ENCODE peak calls at places on chromosome 14, in six cellular contexts. One of them, this sample, is unnamed.

GRCh38 chr14:59925797-59926196 is 5.9 kb downstream of the LRRC9 start:
- DNase-seq in GM12878: no peak
- DNase-seq in IMR-90: no peak
- DNase-seq in heart left ventricle: no peak
- DNase-seq in body of pancreas: no peak
- DNase-seq in breast epithelium: no peak
- DNase-seq in this sample: no peak

GRCh38 chr14:23438130-23438893 is 2.9 kb upstream of the MYH7 start:
- DNase-seq in GM12878: no peak
- DNase-seq in IMR-90: no peak
- DNase-seq in heart left ventricle: peak; percentile 82
- DNase-seq in body of pancreas: no peak
- DNase-seq in breast epithelium: peak; percentile 34
- DNase-seq in this sample: no peak

GRCh38 chr14:20659813-20660395 is 18.4 kb upstream of the OR6S1 start:
- DNase-seq in GM12878: no peak
- DNase-seq in IMR-90: no peak
- DNase-seq in heart left ventricle: no peak
- DNase-seq in body of pancreas: no peak
- DNase-seq in breast epithelium: no peak
- DNase-seq in this sample: peak; percentile 63

GRCh38 chr14:89673499-89674225 is 256.6 kb upstream of the FOXN3 start:
- DNase-seq in GM12878: no peak
- DNase-seq in IMR-90: peak; percentile 66
- DNase-seq in heart left ventricle: no peak
- DNase-seq in body of pancreas: no peak
- DNase-seq in breast epithelium: no peak
- DNase-seq in this sample: no peak

GRCh38 chr14:50726372-50727107 is 58.4 kb upstream of the SAV1 start:
- DNase-seq in GM12878: no peak
- DNase-seq in IMR-90: peak; percentile 89
- DNase-seq in heart left ventricle: no peak
- DNase-seq in body of pancreas: no peak
- DNase-seq in breast epithelium: no peak
- DNase-seq in this sample: no peak

GRCh38 chr14:89221109-89221508 is 195.9 kb downstream of the FOXN3 start:
- DNase-seq in GM12878: no peak
- DNase-seq in IMR-90: peak; percentile 84
- DNase-seq in heart left ventricle: no peak
- DNase-seq in body of pancreas: no peak
- DNase-seq in breast epithelium: no peak
- DNase-seq in this sample: no peak

GRCh38 chr14:23562822-23563472 is 4.6 kb downstream of the AP1G2 start:
- DNase-seq in GM12878: no peak
- DNase-seq in IMR-90: peak; percentile 40
- DNase-seq in heart left ventricle: no peak
- DNase-seq in body of pancreas: peak; percentile 67
- DNase-seq in breast epithelium: no peak
- DNase-seq in this sample: no peak

GRCh38 chr14:101506921-101507300 is 54.4 kb upstream of the DIO3 start:
- DNase-seq in GM12878: no peak
- DNase-seq in IMR-90: no peak
- DNase-seq in heart left ventricle: no peak
- DNase-seq in body of pancreas: peak; percentile 6
- DNase-seq in breast epithelium: peak; percentile 44
- DNase-seq in this sample: peak; percentile 29

GRCh38 chr14:34064349-34064748 is 113.5 kb upstream of the EGLN3 start:
- DNase-seq in GM12878: no peak
- DNase-seq in IMR-90: peak; percentile 11
- DNase-seq in heart left ventricle: peak; percentile 59
- DNase-seq in body of pancreas: peak; percentile 17
- DNase-seq in breast epithelium: no peak
- DNase-seq in this sample: no peak

GRCh38 chr14:88554458-88555286 is at the start of gene PTPN21:
- DNase-seq in GM12878: no peak
- DNase-seq in IMR-90: peak; percentile 64
- DNase-seq in heart left ventricle: peak; percentile 88
- DNase-seq in body of pancreas: peak; percentile 86
- DNase-seq in breast epithelium: peak; percentile 79
- DNase-seq in this sample: peak; percentile 92

GRCh38 chr14:61280526-61281185 is 482 bp downstream of the TMEM30B start:
- DNase-seq in GM12878: no peak
- DNase-seq in IMR-90: peak; percentile 34
- DNase-seq in heart left ventricle: peak; percentile 56
- DNase-seq in body of pancreas: peak; percentile 83
- DNase-seq in breast epithelium: peak; percentile 72
- DNase-seq in this sample: peak; percentile 91

GRCh38 chr14:96265387-96265786 is 9.4 kb downstream of the BDKRB1 start:
- DNase-seq in GM12878: no peak
- DNase-seq in IMR-90: peak; percentile 19
- DNase-seq in heart left ventricle: no peak
- DNase-seq in body of pancreas: peak; percentile 38
- DNase-seq in breast epithelium: no peak
- DNase-seq in this sample: no peak

GRCh38 chr14:60537663-60538062 is 28.7 kb downstream of the SIX6 start:
- DNase-seq in GM12878: no peak
- DNase-seq in IMR-90: no peak
- DNase-seq in heart left ventricle: no peak
- DNase-seq in body of pancreas: no peak
- DNase-seq in breast epithelium: no peak
- DNase-seq in this sample: no peak

GRCh38 chr14:52043690-52044089 is 25.2 kb downstream of the NID2 start:
- DNase-seq in GM12878: no peak
- DNase-seq in IMR-90: peak; percentile 23
- DNase-seq in heart left ventricle: no peak
- DNase-seq in body of pancreas: peak; percentile 56
- DNase-seq in breast epithelium: no peak
- DNase-seq in this sample: no peak

GRCh38 chr14:44529026-44529425 is 21.9 kb upstream of the FSCB start:
- DNase-seq in GM12878: no peak
- DNase-seq in IMR-90: no peak
- DNase-seq in heart left ventricle: no peak
- DNase-seq in body of pancreas: no peak
- DNase-seq in breast epithelium: no peak
- DNase-seq in this sample: no peak

GRCh38 chr14:41549821-41550597 is 56.7 kb upstream of the LRFN5 start:
- DNase-seq in GM12878: no peak
- DNase-seq in IMR-90: peak; percentile 62
- DNase-seq in heart left ventricle: no peak
- DNase-seq in body of pancreas: no peak
- DNase-seq in breast epithelium: no peak
- DNase-seq in this sample: no peak

GRCh38 chr14:44701563-44702263 is 194.6 kb upstream of the FSCB start:
- DNase-seq in GM12878: no peak
- DNase-seq in IMR-90: peak; percentile 2
- DNase-seq in heart left ventricle: no peak
- DNase-seq in body of pancreas: no peak
- DNase-seq in breast epithelium: no peak
- DNase-seq in this sample: no peak

GRCh38 chr14:75520852-75521251 is 1.4 kb upstream of the BATF start:
- DNase-seq in GM12878: no peak
- DNase-seq in IMR-90: no peak
- DNase-seq in heart left ventricle: no peak
- DNase-seq in body of pancreas: no peak
- DNase-seq in breast epithelium: no peak
- DNase-seq in this sample: no peak

GRCh38 chr14:91059576-91060471 is 617 bp downstream of the RPS6KA5 start:
- DNase-seq in GM12878: no peak
- DNase-seq in IMR-90: no peak
- DNase-seq in heart left ventricle: peak; percentile 26
- DNase-seq in body of pancreas: peak; percentile 66
- DNase-seq in breast epithelium: peak; percentile 60
- DNase-seq in this sample: peak; percentile 89

DNA sequence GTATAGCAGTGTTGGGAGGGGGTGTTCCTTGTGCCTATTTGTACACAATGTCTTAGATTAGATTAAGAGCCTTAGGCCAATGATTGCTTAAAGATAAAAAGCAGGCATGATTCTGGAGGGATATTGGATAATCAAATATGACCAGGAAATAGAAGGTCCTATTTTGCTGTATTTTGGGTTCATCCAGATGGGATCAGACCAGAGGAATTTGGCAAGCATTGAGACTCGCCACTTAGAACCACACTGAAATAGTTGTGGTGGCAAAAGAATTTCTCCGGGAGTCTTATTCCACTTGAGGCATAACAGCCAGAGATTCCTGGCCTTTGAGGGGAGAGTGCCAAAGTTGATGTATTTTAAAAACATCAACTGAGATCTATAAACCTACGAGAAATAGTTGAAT is 327.2 kb downstream of the RAD51B start:
- DNase-seq in GM12878: no peak
- DNase-seq in IMR-90: peak; percentile 96
- DNase-seq in heart left ventricle: no peak
- DNase-seq in body of pancreas: no peak
- DNase-seq in breast epithelium: no peak
- DNase-seq in this sample: no peak
- TF ChIP-seq CTCF in GM12878: no peak
- TF ChIP-seq CTCF in IMR-90: no peak
- TF ChIP-seq CTCF in heart left ventricle: no peak
- TF ChIP-seq CTCF in body of pancreas: no peak
- TF ChIP-seq CTCF in breast epithelium: no peak
- TF ChIP-seq CTCF in this sample: no peak

DNA sequence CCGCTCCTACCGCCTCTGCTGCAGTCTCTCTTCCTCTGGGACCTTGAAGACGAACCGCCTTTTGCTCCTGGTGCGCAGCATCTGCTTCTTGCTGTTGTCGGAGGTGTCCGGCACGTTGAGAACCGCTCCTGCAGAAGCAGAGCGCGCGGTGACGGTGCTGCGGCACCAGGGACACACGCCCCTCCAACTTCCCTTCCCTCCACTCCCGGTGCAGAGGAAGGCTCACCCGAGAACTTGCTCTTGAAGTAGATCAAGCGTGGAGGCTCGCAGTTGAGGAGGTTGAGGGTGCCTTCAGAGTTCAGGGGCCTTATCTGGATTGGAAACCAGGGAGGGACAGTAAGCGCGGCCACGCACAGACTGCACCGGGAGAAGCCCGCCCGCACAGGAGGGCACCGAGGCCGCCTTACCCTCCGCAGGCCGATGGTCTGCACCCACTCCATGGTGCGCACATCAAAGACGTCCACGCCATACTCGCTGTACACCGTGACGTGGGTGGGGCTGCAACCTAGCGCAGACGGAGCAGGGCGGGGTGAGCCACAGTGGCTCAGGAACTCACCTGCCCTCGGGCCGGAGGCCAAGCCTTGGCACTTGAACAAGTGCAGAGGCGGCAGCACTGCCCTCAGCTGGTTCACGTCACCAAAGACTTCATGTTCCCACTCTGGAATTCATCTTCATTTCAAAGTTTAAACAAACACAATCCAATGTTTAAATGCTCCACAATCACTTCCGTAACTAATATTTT is 17.5 kb downstream of the AMN start:
- DNase-seq in GM12878: no peak
- DNase-seq in IMR-90: no peak
- DNase-seq in heart left ventricle: no peak
- DNase-seq in body of pancreas: no peak
- DNase-seq in breast epithelium: no peak
- DNase-seq in this sample: peak; percentile 85
- H3K36me3 ChIP-seq in GM12878: peaks cover 3% of the 10 kb centered on the region
- H3K36me3 ChIP-seq in IMR-90: peaks cover 73% of the 10 kb centered on the region
- H3K36me3 ChIP-seq in heart left ventricle: peaks cover 95% of the 10 kb centered on the region
- H3K36me3 ChIP-seq in body of pancreas: peaks cover 40% of the 10 kb centered on the region
- H3K36me3 ChIP-seq in breast epithelium: peaks cover 14% of the 10 kb centered on the region
- H3K36me3 ChIP-seq in this sample: no peaks in the 10 kb centered on the region

DNA sequence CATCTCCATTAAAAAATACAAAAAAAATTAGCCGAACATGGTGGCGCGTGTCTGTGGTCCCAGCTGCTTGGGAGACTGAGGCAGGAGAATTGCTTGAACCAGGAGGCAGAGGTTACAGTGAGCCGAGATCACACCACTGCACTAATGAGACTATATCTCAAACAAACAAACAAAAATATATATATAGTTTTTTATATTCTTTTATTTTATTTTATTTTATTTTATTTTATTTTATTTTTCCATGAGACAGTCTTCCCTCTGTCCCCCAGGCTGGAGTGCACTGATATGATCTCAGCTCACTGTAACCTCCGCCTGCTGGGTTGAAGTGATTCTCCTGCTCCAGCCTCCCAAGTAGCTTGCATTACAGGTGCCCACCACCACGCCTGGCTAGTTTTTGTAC is 79.5 kb downstream of the IRF2BPL start:
- DNase-seq in GM12878: no peak
- DNase-seq in IMR-90: no peak
- DNase-seq in heart left ventricle: no peak
- DNase-seq in body of pancreas: no peak
- DNase-seq in breast epithelium: no peak
- DNase-seq in this sample: no peak
- H3K4me1 ChIP-seq in GM12878: peaks cover 25% of the 10 kb centered on the region
- H3K4me1 ChIP-seq in IMR-90: peaks cover 27% of the 10 kb centered on the region
- H3K4me1 ChIP-seq in heart left ventricle: peaks cover 37% of the 10 kb centered on the region
- H3K4me1 ChIP-seq in body of pancreas: peaks cover 46% of the 10 kb centered on the region
- H3K4me1 ChIP-seq in breast epithelium: peaks cover 26% of the 10 kb centered on the region
- H3K4me1 ChIP-seq in this sample: peaks cover 64% of the 10 kb centered on the region

GRCh38 chr14:74160763-74161162 is 76.0 kb downstream of the LIN52 start:
- DNase-seq in GM12878: no peak
- DNase-seq in IMR-90: no peak
- DNase-seq in heart left ventricle: no peak
- DNase-seq in body of pancreas: no peak
- DNase-seq in breast epithelium: no peak
- DNase-seq in this sample: no peak

GRCh38 chr14:74161526-74162158 is 76.9 kb downstream of the LIN52 start:
- DNase-seq in GM12878: no peak
- DNase-seq in IMR-90: no peak
- DNase-seq in heart left ventricle: no peak
- DNase-seq in body of pancreas: no peak
- DNase-seq in breast epithelium: no peak
- DNase-seq in this sample: no peak
- TF ChIP-seq CTCF in GM12878: no peak
- TF ChIP-seq CTCF in IMR-90: no peak
- TF ChIP-seq CTCF in heart left ventricle: no peak
- TF ChIP-seq CTCF in body of pancreas: no peak
- TF ChIP-seq CTCF in breast epithelium: no peak
- TF ChIP-seq CTCF in this sample: no peak

GRCh38 chr14:81565441-81566290 is 32.0 kb upstream of the SEL1L start:
- DNase-seq in GM12878: no peak
- DNase-seq in IMR-90: no peak
- DNase-seq in heart left ventricle: no peak
- DNase-seq in body of pancreas: peak; percentile 72
- DNase-seq in breast epithelium: no peak
- DNase-seq in this sample: no peak
- H3K36me3 ChIP-seq in GM12878: no peaks in the 10 kb centered on the region
- H3K36me3 ChIP-seq in IMR-90: no peaks in the 10 kb centered on the region
- H3K36me3 ChIP-seq in heart left ventricle: no peaks in the 10 kb centered on the region
- H3K36me3 ChIP-seq in body of pancreas: no peaks in the 10 kb centered on the region
- H3K36me3 ChIP-seq in breast epithelium: no peaks in the 10 kb centered on the region
- H3K36me3 ChIP-seq in this sample: no peaks in the 10 kb centered on the region

GRCh38 chr14:68543516-68543915 is 249.4 kb downstream of the ZFP36L1 start:
- DNase-seq in GM12878: no peak
- DNase-seq in IMR-90: no peak
- DNase-seq in heart left ventricle: no peak
- DNase-seq in body of pancreas: no peak
- DNase-seq in breast epithelium: no peak
- DNase-seq in this sample: no peak
- H3K4me1 ChIP-seq in GM12878: peaks cover 5% of the 10 kb centered on the region
- H3K4me1 ChIP-seq in IMR-90: peaks cover 27% of the 10 kb centered on the region
- H3K4me1 ChIP-seq in heart left ventricle: peaks cover 17% of the 10 kb centered on the region
- H3K4me1 ChIP-seq in body of pancreas: peaks cover 48% of the 10 kb centered on the region
- H3K4me1 ChIP-seq in breast epithelium: peaks cover 17% of the 10 kb centered on the region
- H3K4me1 ChIP-seq in this sample: peaks cover 11% of the 10 kb centered on the region

DNA sequence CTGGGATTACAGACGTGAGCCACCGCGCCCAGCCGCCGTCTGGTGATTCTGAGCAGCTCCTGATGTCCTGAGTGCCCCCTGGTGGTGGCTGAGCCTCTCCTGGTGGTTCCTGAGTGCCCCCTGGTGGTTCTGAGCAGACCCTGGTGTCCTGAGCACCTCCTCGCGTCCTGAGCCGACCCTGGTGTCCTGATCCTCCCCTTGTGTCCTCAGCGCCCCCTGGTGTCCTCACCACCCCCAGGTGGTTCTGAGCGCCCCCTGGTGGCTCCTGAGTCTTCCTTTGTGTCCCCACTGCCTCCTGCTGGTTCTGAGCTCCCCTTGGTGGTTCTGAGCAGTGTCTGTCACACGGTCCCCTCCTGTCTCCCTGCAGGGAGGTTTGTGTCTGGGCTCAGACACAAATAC is 1304.9 kb downstream of the TMEM121 start:
- DNase-seq in GM12878: no peak
- DNase-seq in IMR-90: no peak
- DNase-seq in heart left ventricle: no peak
- DNase-seq in body of pancreas: peak; percentile 35
- DNase-seq in breast epithelium: no peak
- DNase-seq in this sample: no peak
- TF ChIP-seq CTCF in GM12878: peak; percentile 93
- TF ChIP-seq CTCF in IMR-90: no peak
- TF ChIP-seq CTCF in heart left ventricle: peak; percentile 17
- TF ChIP-seq CTCF in body of pancreas: no peak
- TF ChIP-seq CTCF in breast epithelium: no peak
- TF ChIP-seq CTCF in this sample: peak; percentile 25

This sample was measured in left lung.